ENCODE peak calls at places on chromosomes 4 and X, in four cellular contexts. U is DMS153; Q is stimulated activated CD8-positive, alpha-beta memory T cell treated with anti-CD3 and anti-CD28 coated beads, Interleukin-15, amount 100 ng/mL, for 4 hours; R is SW480. P is an unnamed sample.

GRCh38 chr4:82801910-82802521 is 3.4 kb upstream of the SCD5 start:
- DNase-seq in U (no peak), Q (no peak), R (no peak), P (no peak)

GRCh38 chr4:48668254-48669017 is 111.6 kb downstream of the FRYL start:
- DNase-seq in U (no peak), Q (no peak), R (peak; percentile 23), P (no peak)

GRCh38 chr4:166284221-166284620 is 411.2 kb downstream of the TLL1 start:
- DNase-seq in U (no peak), Q (no peak), R (no peak), P (no peak)

GRCh38 chrX:7270018-7270417 is 122.1 kb upstream of the PUDP start:
- DNase-seq in U (no peak), Q (no peak), R (no peak), P (no peak)

GRCh38 chr4:170391066-170391754 is 301.5 kb upstream of the AADAT start:
- DNase-seq in U (no peak), Q (no peak), R (no peak), P (no peak)

GRCh38 chrX:133005038-133005437 is 46.6 kb upstream of the HS6ST2 start:
- DNase-seq in U (no peak), Q (no peak), R (peak; percentile 35), P (no peak)

GRCh38 chr4:82705881-82706280 is 92.7 kb downstream of the SCD5 start:
- DNase-seq in U (no peak), Q (no peak), R (no peak), P (no peak)

GRCh38 chr4:2071252-2071911 is 12.3 kb downstream of the NAT8L start:
- DNase-seq in U (no peak), Q (no peak), R (no peak), P (no peak)

GRCh38 chr4:78846258-78846657 is 70.1 kb downstream of the BMP2K start:
- DNase-seq in U (no peak), Q (no peak), R (no peak), P (no peak)

GRCh38 chrX:113274801-113275200 is 434.2 kb upstream of the AMOT start:
- DNase-seq in U (no peak), Q (no peak), R (no peak), P (no peak)

GRCh38 chr4:56764775-56765174 is 56.7 kb downstream of the SPINK2 start:
- DNase-seq in U (no peak), Q (no peak), R (no peak), P (no peak)

GRCh38 chrX:67693928-67694327 is 150.1 kb downstream of the AR start:
- DNase-seq in U (no peak), Q (no peak), R (no peak), P (no peak)

GRCh38 chr4:62531731-62532130 is 1331.6 kb downstream of the ADGRL3 start:
- DNase-seq in U (no peak), Q (no peak), R (no peak), P (no peak)

GRCh38 chr4:148007303-148007702 is 275.4 kb downstream of the ARHGAP10 start:
- DNase-seq in U (no peak), Q (no peak), R (peak; percentile 1), P (no peak)

GRCh38 chr4:2835978-2836377 is 7.7 kb upstream of the ADD1 start:
- DNase-seq in U (no peak), Q (no peak), R (no peak), P (no peak)